ENCODE peak calls at places on chromosomes 3 and 15, in five cellular contexts. E is activated T-cell treated with anti-CD3 and anti-CD28 coated beads, Interleukin-2, amount 50 U/mL, for 72 hours; K is stimulated activated CD8-positive, alpha-beta memory T cell treated with anti-CD3 and anti-CD28 coated beads, Interleukin-7, amount 100 ng/mL, for 4 hours; G is SJSA1; H is T-helper 2 cell. Q is an unnamed sample.

GRCh38 chr3:184908859-184909258 is 96.9 kb downstream of the VPS8 start:
- DNase-seq in E (no peak), K (no peak), G (no peak), H (no peak), Q (no peak)

GRCh38 chr15:68353418-68354145 is 76.0 kb downstream of the FEM1B start:
- DNase-seq in E (no peak), K (no peak), G (no peak), H (no peak), Q (no peak)

GRCh38 chr3:16888785-16889607 is 4.2 kb downstream of the PLCL2 start:
- DNase-seq in E (peak; percentile 48), K (no peak), G (no peak), H (no peak), Q (peak; percentile 54)

GRCh38 chr3:53137835-53138446 is 7.7 kb upstream of the RFT1 start:
- DNase-seq in E (no peak), K (no peak), G (no peak), H (no peak), Q (no peak)

GRCh38 chr15:70703483-70703882 is 59.9 kb downstream of the UACA start:
- DNase-seq in E (no peak), K (no peak), G (peak; percentile 63), H (no peak), Q (peak; percentile 49)

GRCh38 chr3:44923634-44924033 is 49.2 kb downstream of the TGM4 start:
- DNase-seq in E (no peak), K (no peak), G (no peak), H (no peak), Q (no peak)

GRCh38 chr3:48863122-48863521 is 15.4 kb upstream of the PRKAR2A start:
- DNase-seq in E (no peak), K (no peak), G (no peak), H (no peak), Q (no peak)

GRCh38 chr3:23807161-23808015 is 1.6 kb downstream of the UBE2E1 start:
- DNase-seq in E (no peak), K (no peak), G (no peak), H (no peak), Q (peak; percentile 59)

GRCh38 chr3:50624634-50625033 is 7.7 kb downstream of the MAPKAPK3 start:
- DNase-seq in E (no peak), K (no peak), G (no peak), H (no peak), Q (no peak)

GRCh38 chr3:77186728-77187127 is 146.8 kb downstream of the ROBO2 start:
- DNase-seq in E (no peak), K (no peak), G (no peak), H (no peak), Q (no peak)

GRCh38 chr3:129034650-129035049 is 25.9 kb upstream of the GP9 start:
- DNase-seq in E (no peak), K (no peak), G (peak; percentile 43), H (no peak), Q (no peak)

GRCh38 chr3:189108032-189108431 is 63.7 kb upstream of the TPRG1 start:
- DNase-seq in E (no peak), K (no peak), G (no peak), H (no peak), Q (no peak)

GRCh38 chr3:99545941-99546580 is 92.3 kb upstream of the COL8A1 start:
- DNase-seq in E (no peak), K (no peak), G (no peak), H (no peak), Q (no peak)

GRCh38 chr3:162992741-162993140 is 1496.1 kb downstream of the OTOL1 start:
- DNase-seq in E (no peak), K (no peak), G (no peak), H (no peak), Q (no peak)

GRCh38 chr3:23086366-23086765 is 116.8 kb upstream of the UBE2E2 start:
- DNase-seq in E (no peak), K (no peak), G (no peak), H (no peak), Q (no peak)

Q was measured in cerebellar cortex.